ENCODE peak calls at places on chromosome 22, in ten cellular contexts. One of them, this sample, is unnamed.

GRCh38 chr22:22110548-22111266 is 128.1 kb upstream of the TOP3B start:
- DNase-seq in vagina: no peak
- DNase-seq in stomach: no peak
- DNase-seq in IMR-90: peak; percentile 78
- DNase-seq in HCT116: peak; percentile 46
- DNase-seq in heart left ventricle: peak; percentile 56
- DNase-seq in adrenal gland: no peak
- DNase-seq in tibial nerve: no peak
- DNase-seq in breast epithelium: no peak
- DNase-seq in right lobe of liver: no peak
- DNase-seq in this sample: peak; percentile 93

GRCh38 chr22:40346178-40347064 is at the start of gene ADSL:
- DNase-seq in vagina: no peak
- DNase-seq in stomach: peak; percentile 88
- DNase-seq in IMR-90: peak; percentile 79
- DNase-seq in HCT116: peak; percentile 47
- DNase-seq in heart left ventricle: peak; percentile 93
- DNase-seq in adrenal gland: peak; percentile 87
- DNase-seq in tibial nerve: peak; percentile 81
- DNase-seq in breast epithelium: peak; percentile 87
- DNase-seq in right lobe of liver: peak; percentile 91
- DNase-seq in this sample: peak; percentile 97

GRCh38 chr22:30889996-30890480 is 78.5 kb downstream of the MORC2 start:
- DNase-seq in vagina: no peak
- DNase-seq in stomach: no peak
- DNase-seq in IMR-90: no peak
- DNase-seq in HCT116: no peak
- DNase-seq in heart left ventricle: no peak
- DNase-seq in adrenal gland: no peak
- DNase-seq in tibial nerve: no peak
- DNase-seq in breast epithelium: no peak
- DNase-seq in right lobe of liver: no peak
- DNase-seq in this sample: peak; percentile 40

GRCh38 chr22:39264344-39265116 is 19.7 kb upstream of the PDGFB start:
- DNase-seq in vagina: no peak
- DNase-seq in stomach: no peak
- DNase-seq in IMR-90: no peak
- DNase-seq in HCT116: no peak
- DNase-seq in heart left ventricle: peak; percentile 84
- DNase-seq in adrenal gland: no peak
- DNase-seq in tibial nerve: peak; percentile 60
- DNase-seq in breast epithelium: no peak
- DNase-seq in right lobe of liver: peak; percentile 59
- DNase-seq in this sample: no peak

GRCh38 chr22:40498454-40499186 is 128.2 kb downstream of the SGSM3 start:
- DNase-seq in vagina: no peak
- DNase-seq in stomach: no peak
- DNase-seq in IMR-90: peak; percentile 97
- DNase-seq in HCT116: peak; percentile 91
- DNase-seq in heart left ventricle: no peak
- DNase-seq in adrenal gland: no peak
- DNase-seq in tibial nerve: no peak
- DNase-seq in breast epithelium: no peak
- DNase-seq in right lobe of liver: no peak
- DNase-seq in this sample: no peak

GRCh38 chr22:40008726-40009125 is 14.0 kb downstream of the FAM83F start:
- DNase-seq in vagina: no peak
- DNase-seq in stomach: no peak
- DNase-seq in IMR-90: peak; percentile 11
- DNase-seq in HCT116: no peak
- DNase-seq in heart left ventricle: no peak
- DNase-seq in adrenal gland: no peak
- DNase-seq in tibial nerve: no peak
- DNase-seq in breast epithelium: no peak
- DNase-seq in right lobe of liver: no peak
- DNase-seq in this sample: no peak

GRCh38 chr22:27405672-27406388 is 395.7 kb downstream of the MN1 start:
- DNase-seq in vagina: no peak
- DNase-seq in stomach: peak; percentile 73
- DNase-seq in IMR-90: peak; percentile 45
- DNase-seq in HCT116: peak; percentile 18
- DNase-seq in heart left ventricle: peak; percentile 83
- DNase-seq in adrenal gland: peak; percentile 40
- DNase-seq in tibial nerve: peak; percentile 44
- DNase-seq in breast epithelium: peak; percentile 63
- DNase-seq in right lobe of liver: peak; percentile 69
- DNase-seq in this sample: no peak

GRCh38 chr22:29205260-29205597 is 467 bp upstream of the EMID1 start:
- DNase-seq in vagina: no peak
- DNase-seq in stomach: no peak
- DNase-seq in IMR-90: no peak
- DNase-seq in HCT116: no peak
- DNase-seq in heart left ventricle: no peak
- DNase-seq in adrenal gland: no peak
- DNase-seq in tibial nerve: no peak
- DNase-seq in breast epithelium: no peak
- DNase-seq in right lobe of liver: no peak
- DNase-seq in this sample: no peak

GRCh38 chr22:43237280-43237679 is 50.3 kb upstream of the TTLL12 start:
- DNase-seq in vagina: no peak
- DNase-seq in stomach: no peak
- DNase-seq in IMR-90: no peak
- DNase-seq in HCT116: no peak
- DNase-seq in heart left ventricle: no peak
- DNase-seq in adrenal gland: peak; percentile 81
- DNase-seq in tibial nerve: no peak
- DNase-seq in breast epithelium: no peak
- DNase-seq in right lobe of liver: peak; percentile 81
- DNase-seq in this sample: no peak

GRCh38 chr22:50734986-50735738 is 2.8 kb upstream of the ACR start:
- DNase-seq in vagina: no peak
- DNase-seq in stomach: peak; percentile 14
- DNase-seq in IMR-90: no peak
- DNase-seq in HCT116: no peak
- DNase-seq in heart left ventricle: peak; percentile 43
- DNase-seq in adrenal gland: no peak
- DNase-seq in tibial nerve: no peak
- DNase-seq in breast epithelium: peak; percentile 49
- DNase-seq in right lobe of liver: no peak
- DNase-seq in this sample: peak; percentile 54

GRCh38 chr22:39414886-39415285 is 15.3 kb downstream of the TAB1 start:
- DNase-seq in vagina: no peak
- DNase-seq in stomach: no peak
- DNase-seq in IMR-90: no peak
- DNase-seq in HCT116: no peak
- DNase-seq in heart left ventricle: no peak
- DNase-seq in adrenal gland: peak; percentile 61
- DNase-seq in tibial nerve: no peak
- DNase-seq in breast epithelium: no peak
- DNase-seq in right lobe of liver: peak; percentile 61
- DNase-seq in this sample: peak; percentile 47

GRCh38 chr22:38873469-38874411 is 1.7 kb upstream of the CBX6 start:
- DNase-seq in vagina: no peak
- DNase-seq in stomach: peak; percentile 25
- DNase-seq in IMR-90: no peak
- DNase-seq in HCT116: no peak
- DNase-seq in heart left ventricle: no peak
- DNase-seq in adrenal gland: no peak
- DNase-seq in tibial nerve: no peak
- DNase-seq in breast epithelium: no peak
- DNase-seq in right lobe of liver: no peak
- DNase-seq in this sample: no peak

DNA sequence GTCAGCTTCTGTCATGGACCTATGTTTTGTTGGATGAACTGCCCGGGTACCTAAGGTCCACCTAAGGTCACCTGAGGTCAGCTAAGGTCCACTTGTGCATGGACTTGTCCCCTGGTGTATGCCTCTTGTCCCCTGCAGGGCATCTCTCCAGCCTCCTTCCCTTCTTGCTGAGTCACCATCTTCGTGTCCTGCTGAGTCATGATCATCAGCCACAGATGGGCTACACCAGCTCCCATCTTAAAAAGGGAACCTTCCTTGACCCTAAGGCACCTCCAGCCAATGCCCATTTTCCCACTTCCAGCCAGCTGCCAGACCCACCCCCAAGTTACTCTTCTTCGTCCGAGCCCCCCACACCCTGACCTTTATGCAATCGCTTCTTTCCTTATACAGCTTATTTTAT is 544.9 kb downstream of the TBC1D22A start:
- DNase-seq in vagina: peak; percentile 37
- DNase-seq in stomach: no peak
- DNase-seq in IMR-90: peak; percentile 57
- DNase-seq in HCT116: no peak
- DNase-seq in heart left ventricle: no peak
- DNase-seq in adrenal gland: no peak
- DNase-seq in tibial nerve: no peak
- DNase-seq in breast epithelium: no peak
- DNase-seq in right lobe of liver: no peak
- DNase-seq in this sample: no peak
- H3K9me3 ChIP-seq in vagina: no peaks in the 10 kb centered on the region
- H3K9me3 ChIP-seq in stomach: no peaks in the 10 kb centered on the region
- H3K9me3 ChIP-seq in IMR-90: no peaks in the 10 kb centered on the region
- H3K9me3 ChIP-seq in HCT116: no peaks in the 10 kb centered on the region
- H3K9me3 ChIP-seq in heart left ventricle: no peaks in the 10 kb centered on the region
- H3K9me3 ChIP-seq in adrenal gland: no peaks in the 10 kb centered on the region
- H3K9me3 ChIP-seq in tibial nerve: no peaks in the 10 kb centered on the region
- H3K9me3 ChIP-seq in breast epithelium: no peaks in the 10 kb centered on the region
- H3K9me3 ChIP-seq in right lobe of liver: no peaks in the 10 kb centered on the region
- H3K9me3 ChIP-seq in this sample: no peaks in the 10 kb centered on the region

DNA sequence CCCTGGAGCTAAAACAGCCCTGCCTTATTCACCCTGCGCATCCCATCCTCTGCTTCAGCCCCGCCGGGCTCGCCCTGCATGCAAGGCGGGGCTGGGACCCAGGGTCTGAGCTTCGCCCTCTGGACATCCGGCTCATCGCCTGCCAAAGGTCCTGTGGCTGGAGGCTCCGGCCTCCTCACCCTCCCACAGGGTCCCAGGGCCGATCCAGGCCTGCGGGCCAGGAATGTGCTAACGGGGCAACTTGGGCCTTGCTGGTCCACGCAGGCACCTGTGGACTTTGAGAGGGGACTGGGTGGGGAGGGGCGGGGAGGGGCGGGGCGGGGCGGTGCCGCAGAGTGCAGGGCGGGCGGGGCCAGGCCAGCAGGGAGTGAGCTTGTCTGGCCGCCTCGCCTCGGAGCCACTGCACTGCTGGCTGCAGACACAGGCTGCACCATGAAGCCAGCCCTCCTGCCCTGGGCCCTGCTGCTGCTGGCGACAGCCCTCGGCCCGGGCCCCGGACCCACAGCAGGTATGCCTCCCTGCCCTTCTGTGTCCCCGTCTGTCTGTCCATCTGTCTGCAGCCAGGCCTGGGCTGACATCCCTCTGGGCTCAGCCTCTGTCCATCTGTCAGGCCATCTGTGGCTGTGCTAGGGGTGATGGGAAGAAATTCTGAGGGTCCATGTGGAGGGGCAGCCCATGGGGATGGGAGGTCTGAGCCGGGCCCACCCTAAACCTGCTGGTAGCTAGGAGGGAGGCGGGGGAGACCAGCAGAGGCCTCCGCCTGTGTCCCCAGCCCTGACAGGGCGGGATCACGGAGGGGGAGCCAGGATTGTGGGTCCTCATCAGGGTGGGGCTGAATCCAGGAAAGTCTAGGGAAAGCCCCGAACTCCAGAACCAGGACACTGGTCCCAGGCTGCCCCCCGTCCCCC is at the start of gene SUSD2:
- DNase-seq in vagina: no peak
- DNase-seq in stomach: peak; percentile 60
- DNase-seq in IMR-90: no peak
- DNase-seq in HCT116: no peak
- DNase-seq in heart left ventricle: peak; percentile 81
- DNase-seq in adrenal gland: no peak
- DNase-seq in tibial nerve: no peak
- DNase-seq in breast epithelium: no peak
- DNase-seq in right lobe of liver: peak; percentile 64
- DNase-seq in this sample: peak; percentile 74
- TF ChIP-seq POLR2A in vagina: no peak
- TF ChIP-seq POLR2A in stomach: no peak
- TF ChIP-seq POLR2A in IMR-90: no peak
- TF ChIP-seq POLR2A in HCT116: no peak
- TF ChIP-seq POLR2A in heart left ventricle: no peak
- TF ChIP-seq POLR2A in adrenal gland: no peak
- TF ChIP-seq POLR2A in tibial nerve: no peak
- TF ChIP-seq POLR2A in breast epithelium: no peak
- TF ChIP-seq POLR2A in right lobe of liver: no peak
- TF ChIP-seq POLR2A in this sample: no peak

GRCh38 chr22:35456757-35457156 is 56.8 kb downstream of the MCM5 start:
- DNase-seq in vagina: no peak
- DNase-seq in stomach: no peak
- DNase-seq in IMR-90: no peak
- DNase-seq in HCT116: no peak
- DNase-seq in heart left ventricle: no peak
- DNase-seq in adrenal gland: no peak
- DNase-seq in tibial nerve: no peak
- DNase-seq in breast epithelium: no peak
- DNase-seq in right lobe of liver: no peak
- DNase-seq in this sample: no peak

GRCh38 chr22:35452351-35452781 is 52.4 kb downstream of the MCM5 start:
- DNase-seq in vagina: no peak
- DNase-seq in stomach: peak; percentile 86
- DNase-seq in IMR-90: no peak
- DNase-seq in HCT116: no peak
- DNase-seq in heart left ventricle: no peak
- DNase-seq in adrenal gland: no peak
- DNase-seq in tibial nerve: no peak
- DNase-seq in breast epithelium: peak; percentile 61
- DNase-seq in right lobe of liver: no peak
- DNase-seq in this sample: no peak

GRCh38 chr22:35455529-35455928 is 55.6 kb downstream of the MCM5 start:
- DNase-seq in vagina: no peak
- DNase-seq in stomach: no peak
- DNase-seq in IMR-90: no peak
- DNase-seq in HCT116: no peak
- DNase-seq in heart left ventricle: no peak
- DNase-seq in adrenal gland: no peak
- DNase-seq in tibial nerve: no peak
- DNase-seq in breast epithelium: no peak
- DNase-seq in right lobe of liver: no peak
- DNase-seq in this sample: no peak

GRCh38 chr22:35452810-35453743 is 53.1 kb downstream of the MCM5 start:
- DNase-seq in vagina: no peak
- DNase-seq in stomach: no peak
- DNase-seq in IMR-90: no peak
- DNase-seq in HCT116: no peak
- DNase-seq in heart left ventricle: no peak
- DNase-seq in adrenal gland: no peak
- DNase-seq in tibial nerve: no peak
- DNase-seq in breast epithelium: no peak
- DNase-seq in right lobe of liver: no peak
- DNase-seq in this sample: no peak

GRCh38 chr22:35454416-35455054 is 54.6 kb downstream of the MCM5 start:
- DNase-seq in vagina: no peak
- DNase-seq in stomach: no peak
- DNase-seq in IMR-90: no peak
- DNase-seq in HCT116: no peak
- DNase-seq in heart left ventricle: no peak
- DNase-seq in adrenal gland: no peak
- DNase-seq in tibial nerve: no peak
- DNase-seq in breast epithelium: no peak
- DNase-seq in right lobe of liver: no peak
- DNase-seq in this sample: no peak
- TF ChIP-seq CTCF in vagina: no peak
- TF ChIP-seq CTCF in stomach: no peak
- TF ChIP-seq CTCF in IMR-90: no peak
- TF ChIP-seq CTCF in HCT116: no peak
- TF ChIP-seq CTCF in heart left ventricle: peak; percentile 51
- TF ChIP-seq CTCF in adrenal gland: peak; percentile 44
- TF ChIP-seq CTCF in tibial nerve: peak; percentile 7
- TF ChIP-seq CTCF in breast epithelium: no peak
- TF ChIP-seq CTCF in right lobe of liver: peak; percentile 9
- TF ChIP-seq CTCF in this sample: no peak

GRCh38 chr22:49188091-49188490 is 639.6 kb downstream of the BRD1 start:
- DNase-seq in vagina: no peak
- DNase-seq in stomach: no peak
- DNase-seq in IMR-90: no peak
- DNase-seq in HCT116: peak; percentile 33
- DNase-seq in heart left ventricle: no peak
- DNase-seq in adrenal gland: no peak
- DNase-seq in tibial nerve: no peak
- DNase-seq in breast epithelium: no peak
- DNase-seq in right lobe of liver: no peak
- DNase-seq in this sample: peak; percentile 33
- H3K9me3 ChIP-seq in vagina: no peaks in the 10 kb centered on the region
- H3K9me3 ChIP-seq in stomach: no peaks in the 10 kb centered on the region
- H3K9me3 ChIP-seq in IMR-90: peaks cover 69% of the 10 kb centered on the region
- H3K9me3 ChIP-seq in HCT116: no peaks in the 10 kb centered on the region
- H3K9me3 ChIP-seq in heart left ventricle: no peaks in the 10 kb centered on the region
- H3K9me3 ChIP-seq in adrenal gland: no peaks in the 10 kb centered on the region
- H3K9me3 ChIP-seq in tibial nerve: no peaks in the 10 kb centered on the region
- H3K9me3 ChIP-seq in breast epithelium: no peaks in the 10 kb centered on the region
- H3K9me3 ChIP-seq in right lobe of liver: no peaks in the 10 kb centered on the region
- H3K9me3 ChIP-seq in this sample: no peaks in the 10 kb centered on the region

This sample was measured in spleen.